ENCODE peak calls at places on chromosome 7, in five cellular contexts. One of them, this sample, is unnamed.

GRCh38 chr7:116305485-116306408 is 95.4 kb downstream of the TES start:
- DNase-seq in HCEC 1CT: no peak
- DNase-seq in fibroblast of the aortic adventitia: no peak
- DNase-seq in cardiac septum: no peak
- DNase-seq in stimulated activated CD4-positive, alpha-beta T cell treated with anti-CD3 and anti-CD28 coated beads, Interleukin-2, amount 100 ng/mL, for 24 hours: no peak
- DNase-seq in this sample: no peak

GRCh38 chr7:16594061-16594460 is 51.5 kb downstream of the ANKMY2 start:
- DNase-seq in cardiac septum: no peak
- DNase-seq in stimulated activated CD4-positive, alpha-beta T cell treated with anti-CD3 and anti-CD28 coated beads, Interleukin-2, amount 100 ng/mL, for 24 hours: no peak
- DNase-seq in HCEC 1CT: peak
- DNase-seq in fibroblast of the aortic adventitia: peak
- DNase-seq in this sample: no peak

GRCh38 chr7:27901028-27901760 is 161.2 kb downstream of the TAX1BP1 start:
- DNase-seq in stimulated activated CD4-positive, alpha-beta T cell treated with anti-CD3 and anti-CD28 coated beads, Interleukin-2, amount 100 ng/mL, for 24 hours: no peak
- DNase-seq in fibroblast of the aortic adventitia: peak
- DNase-seq in HCEC 1CT: peak
- DNase-seq in cardiac septum: no peak
- DNase-seq in this sample: no peak

GRCh38 chr7:2201686-2202360 is 30.9 kb downstream of the MAD1L1 start:
- DNase-seq in HCEC 1CT: no peak
- DNase-seq in fibroblast of the aortic adventitia: no peak
- DNase-seq in stimulated activated CD4-positive, alpha-beta T cell treated with anti-CD3 and anti-CD28 coated beads, Interleukin-2, amount 100 ng/mL, for 24 hours: no peak
- DNase-seq in cardiac septum: peak
- DNase-seq in this sample: no peak

GRCh38 chr7:107045980-107046379 is 1.5 kb downstream of the PRKAR2B start:
- DNase-seq in cardiac septum: no peak
- DNase-seq in fibroblast of the aortic adventitia: peak
- DNase-seq in HCEC 1CT: peak
- DNase-seq in stimulated activated CD4-positive, alpha-beta T cell treated with anti-CD3 and anti-CD28 coated beads, Interleukin-2, amount 100 ng/mL, for 24 hours: no peak
- DNase-seq in this sample: no peak

GRCh38 chr7:139914306-139914747 is 85.3 kb downstream of the TBXAS1 start:
- DNase-seq in cardiac septum: no peak
- DNase-seq in fibroblast of the aortic adventitia: peak
- DNase-seq in HCEC 1CT: peak
- DNase-seq in stimulated activated CD4-positive, alpha-beta T cell treated with anti-CD3 and anti-CD28 coated beads, Interleukin-2, amount 100 ng/mL, for 24 hours: no peak
- DNase-seq in this sample: no peak

GRCh38 chr7:114422478-114423217 is 8.0 kb downstream of the FOXP2 start:
- DNase-seq in fibroblast of the aortic adventitia: no peak
- DNase-seq in cardiac septum: no peak
- DNase-seq in HCEC 1CT: no peak
- DNase-seq in stimulated activated CD4-positive, alpha-beta T cell treated with anti-CD3 and anti-CD28 coated beads, Interleukin-2, amount 100 ng/mL, for 24 hours: no peak
- DNase-seq in this sample: no peak

GRCh38 chr7:71182536-71182935 is 50.6 kb downstream of the GALNT17 start:
- DNase-seq in cardiac septum: no peak
- DNase-seq in fibroblast of the aortic adventitia: no peak
- DNase-seq in stimulated activated CD4-positive, alpha-beta T cell treated with anti-CD3 and anti-CD28 coated beads, Interleukin-2, amount 100 ng/mL, for 24 hours: no peak
- DNase-seq in HCEC 1CT: no peak
- DNase-seq in this sample: no peak

GRCh38 chr7:91636129-91636724 is 244.3 kb downstream of the MTERF1 start:
- DNase-seq in fibroblast of the aortic adventitia: peak
- DNase-seq in HCEC 1CT: no peak
- DNase-seq in stimulated activated CD4-positive, alpha-beta T cell treated with anti-CD3 and anti-CD28 coated beads, Interleukin-2, amount 100 ng/mL, for 24 hours: no peak
- DNase-seq in cardiac septum: no peak
- DNase-seq in this sample: no peak

GRCh38 chr7:66964391-66964790 is 31.0 kb downstream of the SBDS start:
- DNase-seq in HCEC 1CT: no peak
- DNase-seq in fibroblast of the aortic adventitia: peak
- DNase-seq in stimulated activated CD4-positive, alpha-beta T cell treated with anti-CD3 and anti-CD28 coated beads, Interleukin-2, amount 100 ng/mL, for 24 hours: no peak
- DNase-seq in cardiac septum: no peak
- DNase-seq in this sample: no peak

GRCh38 chr7:129990403-129991192 is 37.8 kb upstream of the UBE2H start:
- DNase-seq in cardiac septum: no peak
- DNase-seq in HCEC 1CT: no peak
- DNase-seq in stimulated activated CD4-positive, alpha-beta T cell treated with anti-CD3 and anti-CD28 coated beads, Interleukin-2, amount 100 ng/mL, for 24 hours: no peak
- DNase-seq in fibroblast of the aortic adventitia: peak
- DNase-seq in this sample: no peak

GRCh38 chr7:49596701-49597491 is 176.5 kb upstream of the VWC2 start:
- DNase-seq in HCEC 1CT: no peak
- DNase-seq in cardiac septum: no peak
- DNase-seq in fibroblast of the aortic adventitia: no peak
- DNase-seq in stimulated activated CD4-positive, alpha-beta T cell treated with anti-CD3 and anti-CD28 coated beads, Interleukin-2, amount 100 ng/mL, for 24 hours: no peak
- DNase-seq in this sample: no peak

GRCh38 chr7:46109447-46109846 is 188.4 kb upstream of the IGFBP3 start:
- DNase-seq in stimulated activated CD4-positive, alpha-beta T cell treated with anti-CD3 and anti-CD28 coated beads, Interleukin-2, amount 100 ng/mL, for 24 hours: no peak
- DNase-seq in fibroblast of the aortic adventitia: no peak
- DNase-seq in cardiac septum: no peak
- DNase-seq in HCEC 1CT: no peak
- DNase-seq in this sample: no peak

GRCh38 chr7:15560968-15561367 is 847 bp downstream of the AGMO start:
- DNase-seq in cardiac septum: no peak
- DNase-seq in HCEC 1CT: no peak
- DNase-seq in stimulated activated CD4-positive, alpha-beta T cell treated with anti-CD3 and anti-CD28 coated beads, Interleukin-2, amount 100 ng/mL, for 24 hours: no peak
- DNase-seq in fibroblast of the aortic adventitia: no peak
- DNase-seq in this sample: no peak

This sample was measured in lung.